ENCODE peak calls at places on chromosome 21, in four cellular contexts. F, V, R and D are unnamed samples.
A peak's percentile ranks its signal among the peaks of the same experiment; 100 is the strongest.

GRCh38 chr21:15752763-15753407 is 23.1 kb downstream of the USP25 start:
- DNase-seq in F (no peak), V (no peak), R (no peak), D (no peak)

GRCh38 chr21:32800056-32800455 is 28.5 kb upstream of the PAXBP1 start:
- DNase-seq in F (no peak), V (no peak), R (no peak), D (no peak)

GRCh38 chr21:46055863-46056281 is 42.0 kb upstream of the COL6A2 start:
- DNase-seq in F (no peak), V (peak; percentile 74), R (no peak), D (peak; percentile 85)

GRCh38 chr21:41957991-41958766 is 4.4 kb upstream of the C2CD2 start:
- DNase-seq in F (no peak), V (peak; percentile 88), R (no peak), D (peak; percentile 75)

GRCh38 chr21:23249760-23250159 is 2251.6 kb downstream of the NCAM2 start:
- DNase-seq in F (no peak), V (no peak), R (no peak), D (no peak)

GRCh38 chr21:30900881-30901280 is 19.5 kb upstream of the KRTAP11-1 start:
- DNase-seq in F (no peak), V (no peak), R (no peak), D (no peak)

GRCh38 chr21:37742532-37742931 is 173.7 kb downstream of the KCNJ6 start:
- DNase-seq in F (no peak), V (no peak), R (no peak), D (no peak)

GRCh38 chr21:38869946-38870345 is 64.2 kb downstream of the ETS2 start:
- DNase-seq in F (no peak), V (no peak), R (no peak), D (no peak)

GRCh38 chr21:14923468-14923867 is 141.3 kb downstream of the NRIP1 start:
- DNase-seq in F (no peak), V (no peak), R (no peak), D (no peak)

GRCh38 chr21:26115899-26116298 is 54.7 kb downstream of the APP start:
- DNase-seq in F (no peak), V (no peak), R (no peak), D (no peak)

GRCh38 chr21:42389449-42389835 is 6.4 kb downstream of the TMPRSS3 start:
- DNase-seq in F (peak; percentile 53), V (no peak), R (no peak), D (no peak)

GRCh38 chr21:16751705-16752104 is 761.1 kb upstream of the CXADR start:
- DNase-seq in F (no peak), V (no peak), R (no peak), D (no peak)

GRCh38 chr21:46068516-46069079 is 29.3 kb upstream of the COL6A2 start:
- DNase-seq in F (no peak), V (no peak), R (no peak), D (no peak)

GRCh38 chr21:46052703-46053651 is 44.9 kb upstream of the COL6A2 start:
- DNase-seq in F (no peak), V (peak; percentile 46), R (no peak), D (no peak)

GRCh38 chr21:29299906-29300546 is 1.3 kb downstream of the BACH1 start:
- DNase-seq in F (no peak), V (peak; percentile 31), R (no peak), D (no peak)

GRCh38 chr21:29296452-29296851 is 2.3 kb upstream of the BACH1 start:
- DNase-seq in F (no peak), V (no peak), R (no peak), D (no peak)

GRCh38 chr21:29297483-29298347 is 1.0 kb upstream of the BACH1 start:
- DNase-seq in F (no peak), V (no peak), R (no peak), D (peak; percentile 55)

GRCh38 chr21:29299046-29299905 is 554 bp downstream of the BACH1 start:
- DNase-seq in F (no peak), V (peak; percentile 55), R (peak; percentile 88), D (no peak)

GRCh38 chr21:29298348-29299045 is at the start of gene BACH1:
- DNase-seq in F (peak; percentile 79), V (peak; percentile 85), R (peak; percentile 95), D (peak; percentile 98)
- TF ChIP-seq CTCF in F (peak; percentile 37), V (peak; percentile 43), R (no peak), D (peak; percentile 75)

GRCh38 chr21:34999397-34999941 is 49.6 kb downstream of the RUNX1 start:
- DNase-seq in F (no peak), V (no peak), R (no peak), D (no peak)
- TF ChIP-seq CTCF in F (no peak), V (no peak), R (no peak), D (no peak)

GRCh38 chr21:35850542-35851103 is 209.7 kb downstream of the SETD4 start:
- DNase-seq in F (no peak), V (no peak), R (no peak), D (no peak)
- TF ChIP-seq CTCF in F (no peak), V (no peak), R (no peak), D (no peak)

GRCh38 chr21:44800103-44800502 is 1.5 kb downstream of the UBE2G2 start:
- DNase-seq in F (no peak), V (no peak), R (no peak), D (no peak)
- TF ChIP-seq CTCF in F (peak; percentile 54), V (no peak), R (no peak), D (peak; percentile 78)